ENCODE peak calls at places on chromosome 12, in six cellular contexts. K is activated naive CD4-positive, alpha-beta T cell; H is M059J; J is tibial artery; M is ACHN; Z is stimulated activated CD4-positive, alpha-beta T cell treated with anti-CD3 and anti-CD28 coated beads, Interleukin-1b, Interleukin-23, amount 100 ng/mL, for 1 hour. L is an unnamed sample.

GRCh38 chr12:95319694-95320331 is 102.2 kb downstream of the VEZT start:
- DNase-seq in K (no peak), H (peak), M (no peak), J (no peak), Z (no peak), L (no peak)

GRCh38 chr12:6470375-6471163 is at the start of gene VAMP1:
- DNase-seq in M (peak), K (peak), H (peak), Z (peak), J (peak), L (peak)

GRCh38 chr12:110531741-110532333 is 29.7 kb downstream of the RAD9B start:
- DNase-seq in H (peak), M (no peak), J (no peak), K (no peak), Z (no peak), L (no peak)

GRCh38 chr12:24455811-24456210 is 493.1 kb downstream of the BCAT1 start:
- DNase-seq in H (no peak), M (no peak), Z (no peak), K (no peak), J (no peak), L (no peak)

GRCh38 chr12:70393787-70394519 is 27.9 kb downstream of the KCNMB4 start:
- DNase-seq in K (no peak), H (peak), Z (no peak), J (no peak), M (no peak), L (no peak)

GRCh38 chr12:1630081-1630826 is 1.2 kb downstream of the WNT5B start:
- DNase-seq in M (peak), K (no peak), Z (no peak), J (peak), H (no peak), L (no peak)

GRCh38 chr12:107491856-107492255 is 193.7 kb upstream of the PWP1 start:
- DNase-seq in H (no peak), K (no peak), J (no peak), Z (no peak), M (no peak), L (no peak)

GRCh38 chr12:52433501-52434095 is 573 bp downstream of the KRT75 start:
- DNase-seq in K (no peak), J (no peak), Z (no peak), H (no peak), M (no peak), L (no peak)

GRCh38 chr12:26425587-26426260 is 230.4 kb downstream of the SSPN start:
- DNase-seq in M (no peak), H (peak), K (no peak), Z (no peak), J (no peak), L (no peak)

GRCh38 chr12:6891637-6892036 is 13.0 kb upstream of the LRRC23 start:
- DNase-seq in K (no peak), J (no peak), M (no peak), H (no peak), Z (no peak), L (no peak)

GRCh38 chr12:96034631-96035282 is 630 bp downstream of the LTA4H start:
- DNase-seq in J (peak), H (peak), K (no peak), Z (no peak), M (peak), L (no peak)

GRCh38 chr12:117063162-117063911 is 35.9 kb downstream of the TESC start:
- DNase-seq in Z (no peak), H (no peak), M (no peak), K (no peak), J (peak), L (no peak)

GRCh38 chr12:92784795-92785562 is 82.2 kb downstream of the PLEKHG7 start:
- DNase-seq in K (no peak), M (peak), J (no peak), Z (no peak), H (peak), L (no peak)

L was measured in cortex of kidney.